ENCODE peak calls at places on chromosomes 4 and X, in four cellular contexts. One of them, this sample, is unnamed.

GRCh38 chrX:16990839-16991238 is 44.4 kb downstream of the REPS2 start:
- DNase-seq in NCI-H1436: no peak
- DNase-seq in pons: no peak
- DNase-seq in NCI-H748 treated with DMSO at 0.1 percent for 48 hours: no peak
- DNase-seq in this sample: peak

GRCh38 chrX:115642895-115643530 is 82.0 kb downstream of the PLS3 start:
- DNase-seq in NCI-H748 treated with DMSO at 0.1 percent for 48 hours: peak
- DNase-seq in NCI-H1436: peak
- DNase-seq in pons: peak
- DNase-seq in this sample: peak

GRCh38 chrX:48938721-48939416 is 18.5 kb downstream of the OTUD5 start:
- DNase-seq in pons: no peak
- DNase-seq in NCI-H748 treated with DMSO at 0.1 percent for 48 hours: no peak
- DNase-seq in NCI-H1436: no peak
- DNase-seq in this sample: no peak

GRCh38 chr4:3271131-3271530 is 21.7 kb upstream of the RGS12 start:
- DNase-seq in NCI-H748 treated with DMSO at 0.1 percent for 48 hours: no peak
- DNase-seq in NCI-H1436: no peak
- DNase-seq in pons: no peak
- DNase-seq in this sample: no peak

GRCh38 chr4:98630804-98631454 is 27.5 kb downstream of the TSPAN5 start:
- DNase-seq in NCI-H748 treated with DMSO at 0.1 percent for 48 hours: no peak
- DNase-seq in pons: peak
- DNase-seq in NCI-H1436: no peak
- DNase-seq in this sample: peak

GRCh38 chr4:1792832-1793495 is at the start of gene FGFR3:
- DNase-seq in NCI-H1436: peak
- DNase-seq in NCI-H748 treated with DMSO at 0.1 percent for 48 hours: no peak
- DNase-seq in pons: no peak
- DNase-seq in this sample: no peak

GRCh38 chr4:74133786-74134499 is 24.0 kb upstream of the MTHFD2L start:
- DNase-seq in NCI-H1436: peak
- DNase-seq in NCI-H748 treated with DMSO at 0.1 percent for 48 hours: peak
- DNase-seq in pons: peak
- DNase-seq in this sample: peak

GRCh38 chrX:19758536-19758935 is 128.9 kb downstream of the SH3KBP1 start:
- DNase-seq in NCI-H1436: no peak
- DNase-seq in NCI-H748 treated with DMSO at 0.1 percent for 48 hours: no peak
- DNase-seq in pons: no peak
- DNase-seq in this sample: no peak

GRCh38 chrX:124895947-124896346 is 423.7 kb upstream of the TEX13C start:
- DNase-seq in pons: no peak
- DNase-seq in NCI-H1436: no peak
- DNase-seq in NCI-H748 treated with DMSO at 0.1 percent for 48 hours: no peak
- DNase-seq in this sample: no peak

GRCh38 chr4:126603210-126603609 is 1029.5 kb upstream of the INTU start:
- DNase-seq in NCI-H1436: no peak
- DNase-seq in pons: no peak
- DNase-seq in NCI-H748 treated with DMSO at 0.1 percent for 48 hours: no peak
- DNase-seq in this sample: no peak

GRCh38 chrX:12292996-12293765 is 154.9 kb downstream of the FRMPD4 start:
- DNase-seq in pons: no peak
- DNase-seq in NCI-H748 treated with DMSO at 0.1 percent for 48 hours: no peak
- DNase-seq in NCI-H1436: no peak
- DNase-seq in this sample: no peak

GRCh38 chr4:88804234-88804633 is 106.6 kb upstream of the NAP1L5 start:
- DNase-seq in pons: no peak
- DNase-seq in NCI-H1436: no peak
- DNase-seq in NCI-H748 treated with DMSO at 0.1 percent for 48 hours: no peak
- DNase-seq in this sample: no peak

GRCh38 chr4:128649575-128650205 is 159.8 kb upstream of the JADE1 start:
- DNase-seq in pons: no peak
- DNase-seq in NCI-H1436: no peak
- DNase-seq in NCI-H748 treated with DMSO at 0.1 percent for 48 hours: no peak
- DNase-seq in this sample: no peak

GRCh38 chrX:105063743-105064142 is 156.8 kb downstream of the TEX13A start:
- DNase-seq in NCI-H748 treated with DMSO at 0.1 percent for 48 hours: no peak
- DNase-seq in pons: no peak
- DNase-seq in NCI-H1436: no peak
- DNase-seq in this sample: no peak

GRCh38 chr4:43330288-43330687 is 437.8 kb downstream of the GRXCR1 start:
- DNase-seq in NCI-H748 treated with DMSO at 0.1 percent for 48 hours: no peak
- DNase-seq in NCI-H1436: no peak
- DNase-seq in pons: no peak
- DNase-seq in this sample: no peak

GRCh38 chr4:41745292-41746024 is 3.1 kb downstream of the PHOX2B start:
- DNase-seq in NCI-H748 treated with DMSO at 0.1 percent for 48 hours: no peak
- DNase-seq in pons: no peak
- DNase-seq in NCI-H1436: no peak
- DNase-seq in this sample: no peak

GRCh38 chr4:98827661-98828060 is 101.3 kb downstream of the EIF4E start:
- DNase-seq in pons: no peak
- DNase-seq in NCI-H748 treated with DMSO at 0.1 percent for 48 hours: no peak
- DNase-seq in NCI-H1436: no peak
- DNase-seq in this sample: no peak

GRCh38 chr4:11589676-11590075 is 161.0 kb upstream of the HS3ST1 start:
- DNase-seq in pons: peak
- DNase-seq in NCI-H748 treated with DMSO at 0.1 percent for 48 hours: no peak
- DNase-seq in NCI-H1436: no peak
- DNase-seq in this sample: no peak

GRCh38 chr4:8832130-8832930 is 39.3 kb downstream of the HMX1 start:
- DNase-seq in NCI-H1436: no peak
- DNase-seq in pons: no peak
- DNase-seq in NCI-H748 treated with DMSO at 0.1 percent for 48 hours: no peak
- DNase-seq in this sample: no peak

GRCh38 chr4:55345980-55346850 is at the start of gene SRD5A3:
- DNase-seq in NCI-H748 treated with DMSO at 0.1 percent for 48 hours: peak
- DNase-seq in NCI-H1436: peak
- DNase-seq in pons: peak
- DNase-seq in this sample: peak

GRCh38 chr4:6834867-6835266 is 52.3 kb downstream of the KIAA0232 start:
- DNase-seq in NCI-H748 treated with DMSO at 0.1 percent for 48 hours: no peak
- DNase-seq in pons: no peak
- DNase-seq in NCI-H1436: no peak
- DNase-seq in this sample: no peak

GRCh38 chr4:99205104-99205979 is 13.7 kb downstream of the ADH6 start:
- DNase-seq in NCI-H748 treated with DMSO at 0.1 percent for 48 hours: no peak
- DNase-seq in pons: no peak
- DNase-seq in NCI-H1436: no peak
- DNase-seq in this sample: peak

GRCh38 chrX:43970528-43970927 is 2.7 kb downstream of the NDP start:
- DNase-seq in NCI-H1436: no peak
- DNase-seq in NCI-H748 treated with DMSO at 0.1 percent for 48 hours: no peak
- DNase-seq in pons: no peak
- DNase-seq in this sample: no peak

GRCh38 chr4:182082910-182083309 is 160.3 kb upstream of the TENM3 start:
- DNase-seq in NCI-H748 treated with DMSO at 0.1 percent for 48 hours: no peak
- DNase-seq in NCI-H1436: no peak
- DNase-seq in pons: no peak
- DNase-seq in this sample: no peak

GRCh38 chrX:45592067-45592466 is 391.4 kb upstream of the DIPK2B start:
- DNase-seq in pons: no peak
- DNase-seq in NCI-H1436: no peak
- DNase-seq in NCI-H748 treated with DMSO at 0.1 percent for 48 hours: no peak
- DNase-seq in this sample: no peak